ENCODE peak calls at places on chromosomes 4 and X, in five cellular contexts. One of them, this sample, is unnamed.

GRCh38 chrX:9562851-9563250 is 98.0 kb downstream of the TBL1X start:
- DNase-seq in astrocyte of the cerebellum: peak
- DNase-seq in cardiac fibroblast: peak
- DNase-seq in lung: no peak
- DNase-seq in hepatocyte: peak
- DNase-seq in this sample: peak

GRCh38 chr4:112386051-112386450 is 88.9 kb downstream of the ALPK1 start:
- DNase-seq in astrocyte of the cerebellum: no peak
- DNase-seq in cardiac fibroblast: no peak
- DNase-seq in lung: no peak
- DNase-seq in hepatocyte: no peak
- DNase-seq in this sample: no peak

GRCh38 chr4:147840846-147841732 is 109.2 kb downstream of the ARHGAP10 start:
- DNase-seq in astrocyte of the cerebellum: no peak
- DNase-seq in cardiac fibroblast: peak
- DNase-seq in lung: no peak
- DNase-seq in hepatocyte: no peak
- DNase-seq in this sample: no peak

GRCh38 chrX:150864127-150864526 is 34.3 kb downstream of the CD99L2 start:
- DNase-seq in astrocyte of the cerebellum: no peak
- DNase-seq in cardiac fibroblast: no peak
- DNase-seq in lung: no peak
- DNase-seq in hepatocyte: no peak
- DNase-seq in this sample: no peak

GRCh38 chr4:8765631-8766590 is 105.7 kb downstream of the HMX1 start:
- DNase-seq in astrocyte of the cerebellum: no peak
- DNase-seq in cardiac fibroblast: no peak
- DNase-seq in lung: no peak
- DNase-seq in hepatocyte: no peak
- DNase-seq in this sample: no peak

GRCh38 chrX:68633981-68634380 is 13.5 kb upstream of the STARD8 start:
- DNase-seq in astrocyte of the cerebellum: no peak
- DNase-seq in cardiac fibroblast: no peak
- DNase-seq in lung: no peak
- DNase-seq in hepatocyte: no peak
- DNase-seq in this sample: no peak

GRCh38 chr4:18559492-18559891 is 537.9 kb upstream of the LCORL start:
- DNase-seq in astrocyte of the cerebellum: no peak
- DNase-seq in cardiac fibroblast: no peak
- DNase-seq in lung: no peak
- DNase-seq in hepatocyte: no peak
- DNase-seq in this sample: no peak

GRCh38 chr4:183312841-183313240 is 7.2 kb downstream of the CLDN22 start:
- DNase-seq in astrocyte of the cerebellum: no peak
- DNase-seq in cardiac fibroblast: no peak
- DNase-seq in lung: no peak
- DNase-seq in hepatocyte: no peak
- DNase-seq in this sample: no peak

GRCh38 chrX:51891821-51892551 is 1.4 kb upstream of the MAGED1 start:
- DNase-seq in astrocyte of the cerebellum: peak
- DNase-seq in cardiac fibroblast: peak
- DNase-seq in lung: no peak
- DNase-seq in hepatocyte: peak
- DNase-seq in this sample: peak

GRCh38 chrX:12868747-12869146 is 1.9 kb downstream of the TLR7 start:
- DNase-seq in astrocyte of the cerebellum: no peak
- DNase-seq in cardiac fibroblast: no peak
- DNase-seq in lung: no peak
- DNase-seq in hepatocyte: no peak
- DNase-seq in this sample: no peak

GRCh38 chr4:152780267-152780811 is 585 bp downstream of the ARFIP1 start:
- DNase-seq in astrocyte of the cerebellum: no peak
- DNase-seq in cardiac fibroblast: peak
- DNase-seq in lung: no peak
- DNase-seq in hepatocyte: peak
- DNase-seq in this sample: peak

GRCh38 chrX:47380268-47380667 is 9.9 kb downstream of the ZNF157 start:
- DNase-seq in astrocyte of the cerebellum: no peak
- DNase-seq in cardiac fibroblast: no peak
- DNase-seq in lung: no peak
- DNase-seq in hepatocyte: no peak
- DNase-seq in this sample: no peak

GRCh38 chrX:130758072-130758471 is 144.9 kb downstream of the ENOX2 start:
- DNase-seq in astrocyte of the cerebellum: no peak
- DNase-seq in cardiac fibroblast: no peak
- DNase-seq in lung: no peak
- DNase-seq in hepatocyte: no peak
- DNase-seq in this sample: no peak

GRCh38 chrX:150212672-150213480 is 150.2 kb upstream of the MAMLD1 start:
- DNase-seq in astrocyte of the cerebellum: no peak
- DNase-seq in cardiac fibroblast: peak
- DNase-seq in lung: no peak
- DNase-seq in hepatocyte: peak
- DNase-seq in this sample: peak

GRCh38 chr4:102780476-102781144 is 19.8 kb upstream of the MANBA start:
- DNase-seq in astrocyte of the cerebellum: no peak
- DNase-seq in cardiac fibroblast: no peak
- DNase-seq in lung: no peak
- DNase-seq in hepatocyte: peak
- DNase-seq in this sample: peak

GRCh38 chr4:142408003-142408441 is 438.1 kb downstream of the INPP4B start:
- DNase-seq in astrocyte of the cerebellum: no peak
- DNase-seq in cardiac fibroblast: peak
- DNase-seq in lung: no peak
- DNase-seq in hepatocyte: no peak
- DNase-seq in this sample: peak

GRCh38 chr4:76867880-76868655 is 29.9 kb downstream of the SOWAHB start:
- DNase-seq in astrocyte of the cerebellum: no peak
- DNase-seq in cardiac fibroblast: no peak
- DNase-seq in lung: no peak
- DNase-seq in hepatocyte: peak
- DNase-seq in this sample: no peak

GRCh38 chr4:30842142-30842541 is 122.0 kb downstream of the PCDH7 start:
- DNase-seq in astrocyte of the cerebellum: no peak
- DNase-seq in cardiac fibroblast: no peak
- DNase-seq in lung: no peak
- DNase-seq in hepatocyte: no peak
- DNase-seq in this sample: no peak

GRCh38 chr4:183098080-183098722 is 856 bp upstream of the WWC2 start:
- DNase-seq in astrocyte of the cerebellum: no peak
- DNase-seq in cardiac fibroblast: peak
- DNase-seq in lung: peak
- DNase-seq in hepatocyte: peak
- DNase-seq in this sample: peak

GRCh38 chr4:83626245-83626843 is 90.4 kb downstream of the GPAT3 start:
- DNase-seq in astrocyte of the cerebellum: no peak
- DNase-seq in cardiac fibroblast: no peak
- DNase-seq in lung: no peak
- DNase-seq in hepatocyte: no peak
- DNase-seq in this sample: no peak

GRCh38 chr4:87103691-87104187 is 116.7 kb downstream of the KLHL8 start:
- DNase-seq in astrocyte of the cerebellum: peak
- DNase-seq in cardiac fibroblast: peak
- DNase-seq in lung: no peak
- DNase-seq in hepatocyte: no peak
- DNase-seq in this sample: peak

GRCh38 chr4:15702941-15703403 is at the start of gene BST1:
- DNase-seq in astrocyte of the cerebellum: no peak
- DNase-seq in cardiac fibroblast: peak
- DNase-seq in lung: peak
- DNase-seq in hepatocyte: peak
- DNase-seq in this sample: peak

GRCh38 chrX:66004928-66005831 is 34.7 kb downstream of the VSIG4 start:
- DNase-seq in astrocyte of the cerebellum: no peak
- DNase-seq in cardiac fibroblast: no peak
- DNase-seq in lung: no peak
- DNase-seq in hepatocyte: no peak
- DNase-seq in this sample: no peak

GRCh38 chr4:175772170-175772685 is 39.8 kb downstream of the GPM6A start:
- DNase-seq in astrocyte of the cerebellum: no peak
- DNase-seq in cardiac fibroblast: no peak
- DNase-seq in lung: no peak
- DNase-seq in hepatocyte: no peak
- DNase-seq in this sample: no peak

GRCh38 chr4:175767130-175767529 is 44.9 kb downstream of the GPM6A start:
- DNase-seq in astrocyte of the cerebellum: no peak
- DNase-seq in cardiac fibroblast: no peak
- DNase-seq in lung: no peak
- DNase-seq in hepatocyte: no peak
- DNase-seq in this sample: no peak

GRCh38 chr4:175776217-175776616 is 35.8 kb downstream of the GPM6A start:
- DNase-seq in astrocyte of the cerebellum: peak
- DNase-seq in cardiac fibroblast: no peak
- DNase-seq in lung: no peak
- DNase-seq in hepatocyte: no peak
- DNase-seq in this sample: no peak

GRCh38 chr4:175770555-175770954 is 41.5 kb downstream of the GPM6A start:
- DNase-seq in astrocyte of the cerebellum: no peak
- DNase-seq in cardiac fibroblast: no peak
- DNase-seq in lung: no peak
- DNase-seq in hepatocyte: no peak
- DNase-seq in this sample: no peak
- H3K4me3 ChIP-seq in astrocyte of the cerebellum: no peak
- H3K4me3 ChIP-seq in cardiac fibroblast: peak
- H3K4me3 ChIP-seq in lung: no peak
- H3K4me3 ChIP-seq in hepatocyte: no peak
- H3K4me3 ChIP-seq in this sample: no peak

DNA sequence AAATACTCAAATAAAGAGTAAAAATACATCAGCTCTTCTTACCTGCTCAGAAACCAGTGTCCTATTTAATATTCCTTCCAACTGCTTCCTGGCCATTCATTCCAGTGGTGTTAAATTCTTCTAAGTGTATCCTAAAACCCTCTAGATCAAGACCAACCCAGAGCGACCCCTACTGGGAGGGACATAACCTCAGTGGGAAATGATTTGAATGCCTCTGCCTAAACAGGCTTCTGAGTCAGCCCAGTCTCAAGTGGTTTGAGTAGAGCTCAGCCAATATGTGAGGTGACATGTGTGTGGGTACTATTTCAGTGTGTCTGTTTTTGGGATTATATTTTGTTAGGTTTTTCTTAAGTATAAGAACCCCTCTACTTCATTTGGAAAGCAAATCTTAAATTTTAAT is 133.6 kb upstream of the ARHGEF9 start:
- DNase-seq in astrocyte of the cerebellum: no peak
- DNase-seq in cardiac fibroblast: no peak
- DNase-seq in lung: no peak
- DNase-seq in hepatocyte: no peak
- DNase-seq in this sample: peak
- TF ChIP-seq CTCF in astrocyte of the cerebellum: no peak
- TF ChIP-seq CTCF in cardiac fibroblast: peak
- TF ChIP-seq CTCF in lung: no peak
- TF ChIP-seq CTCF in hepatocyte: no peak
- TF ChIP-seq CTCF in this sample: no peak

DNA sequence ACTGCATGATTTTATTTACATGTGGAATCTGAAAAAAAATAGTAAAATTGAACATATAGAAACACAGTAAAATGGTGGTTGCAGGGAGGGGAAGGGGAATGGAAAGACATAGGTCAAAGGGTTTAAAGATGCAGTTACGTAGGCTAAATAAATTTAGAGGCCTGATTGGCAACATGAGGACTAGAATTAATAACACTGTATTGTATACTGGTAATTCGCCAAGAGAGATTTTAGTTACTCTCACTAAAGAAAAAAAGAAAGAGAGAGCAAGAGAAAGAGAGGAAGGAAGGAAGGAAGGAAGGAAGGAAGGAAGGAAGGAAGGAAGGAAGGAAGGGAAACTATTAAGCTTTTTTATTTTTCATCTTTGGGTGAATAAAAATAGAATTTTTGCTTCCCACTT is 488.1 kb downstream of the PCDH10 start:
- DNase-seq in astrocyte of the cerebellum: no peak
- DNase-seq in cardiac fibroblast: no peak
- DNase-seq in lung: no peak
- DNase-seq in hepatocyte: no peak
- DNase-seq in this sample: no peak
- H3K4me3 ChIP-seq in astrocyte of the cerebellum: no peak
- H3K4me3 ChIP-seq in cardiac fibroblast: no peak
- H3K4me3 ChIP-seq in lung: no peak
- H3K4me3 ChIP-seq in hepatocyte: no peak
- H3K4me3 ChIP-seq in this sample: no peak

DNA sequence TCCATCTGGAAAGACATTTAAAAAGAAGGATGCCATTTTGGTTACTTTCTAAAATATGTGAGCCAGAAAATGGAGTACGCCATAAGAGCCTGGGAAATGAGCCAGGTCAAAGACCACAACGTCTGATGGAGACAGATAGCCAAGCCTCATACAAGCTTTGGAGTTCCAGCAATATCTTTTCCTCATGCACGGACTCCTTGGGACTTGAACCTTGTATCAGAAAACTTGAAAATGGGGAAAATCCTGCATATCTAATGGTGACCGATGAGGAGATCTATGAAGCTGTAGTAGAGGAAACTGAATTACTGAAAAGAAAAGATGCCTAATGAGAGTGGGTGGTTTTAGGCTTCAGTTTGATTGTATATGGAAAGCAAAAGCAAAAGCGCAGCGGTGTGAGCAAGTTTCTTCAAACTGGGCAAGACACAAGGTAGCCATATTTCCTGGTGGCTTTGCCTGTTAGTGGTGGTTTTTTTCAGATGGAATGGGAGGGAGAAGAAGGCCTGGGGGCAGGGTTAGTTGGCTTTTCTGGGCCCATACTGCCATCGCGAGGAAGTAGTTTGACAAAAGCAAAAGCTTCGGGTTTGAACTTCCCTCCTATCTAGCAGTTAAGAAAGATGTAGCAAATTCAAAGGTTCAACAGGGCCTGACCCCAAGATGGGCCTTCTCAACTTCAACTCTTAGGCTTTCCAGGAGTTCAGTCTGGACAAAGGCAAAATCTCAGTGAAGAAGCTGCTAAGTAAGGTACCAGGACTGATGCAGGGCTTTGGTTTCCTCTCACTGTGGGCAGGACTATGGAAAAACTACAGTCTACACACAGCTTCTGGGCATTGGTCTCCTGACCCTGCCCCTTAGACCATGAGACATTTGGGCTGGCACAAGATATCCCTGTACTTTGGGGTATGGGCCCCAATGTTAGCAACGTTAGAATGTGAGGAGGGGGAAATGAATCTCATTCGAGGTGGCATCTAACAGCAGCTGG is 210.0 kb upstream of the STK26 start:
- DNase-seq in astrocyte of the cerebellum: peak
- DNase-seq in cardiac fibroblast: no peak
- DNase-seq in lung: peak
- DNase-seq in hepatocyte: no peak
- DNase-seq in this sample: no peak
- TF ChIP-seq CTCF in astrocyte of the cerebellum: peak
- TF ChIP-seq CTCF in cardiac fibroblast: no peak
- TF ChIP-seq CTCF in lung: peak
- TF ChIP-seq CTCF in hepatocyte: no peak
- TF ChIP-seq CTCF in this sample: no peak

This sample was measured in choroid plexus epithelial cell.